ENCODE peak calls at places on chromosomes 6 and 20, in nine cellular contexts. C, E, N, P, V, Z, X, J and M are unnamed samples.

GRCh38 chr6:56314683-56315523 is 67.5 kb upstream of the COL21A1 start:
- DNase-seq in V (peak; percentile 50), P (no peak), Z (no peak), J (no peak), X (peak; percentile 47), E (no peak), N (no peak), C (no peak), M (peak; percentile 45)

GRCh38 chr6:113848280-113848679 is 8.9 kb upstream of the MARCKS start:
- DNase-seq in Z (no peak), V (no peak), P (no peak), X (no peak), E (no peak), J (no peak), C (no peak), N (no peak), M (no peak)

GRCh38 chr20:63124092-63124781 is 91.7 kb downstream of the YTHDF1 start:
- DNase-seq in C (peak; percentile 81), J (no peak), X (no peak), N (no peak), V (no peak), Z (peak; percentile 48), P (no peak), E (peak; percentile 6), M (no peak)

GRCh38 chr20:41058007-41058673 is 29.5 kb downstream of the TOP1 start:
- DNase-seq in C (no peak), E (no peak), P (no peak), N (no peak), Z (no peak), J (no peak), X (peak; percentile 55), V (no peak), M (no peak)

GRCh38 chr20:47493175-47493953 is 8.3 kb upstream of the NCOA3 start:
- DNase-seq in P (no peak), J (no peak), X (peak; percentile 93), Z (peak; percentile 87), E (peak; percentile 92), C (no peak), V (peak; percentile 66), N (no peak), M (no peak)

GRCh38 chr20:6583134-6583738 is 184.2 kb upstream of the BMP2 start:
- DNase-seq in Z (no peak), X (peak; percentile 61), V (peak; percentile 79), J (no peak), P (no peak), E (peak; percentile 20), C (no peak), N (no peak), M (peak; percentile 18)

GRCh38 chr6:106283476-106283875 is 42.1 kb downstream of the ATG5 start:
- DNase-seq in C (no peak), V (no peak), E (no peak), P (no peak), X (no peak), N (no peak), Z (no peak), J (no peak), M (no peak)

GRCh38 chr6:8080338-8081151 is 16.4 kb upstream of the BLOC1S5 start:
- DNase-seq in X (peak; percentile 73), C (no peak), P (no peak), E (no peak), V (no peak), Z (no peak), J (no peak), N (no peak), M (no peak)

GRCh38 chr6:15483060-15483459 is 179.8 kb downstream of the DTNBP1 start:
- DNase-seq in X (peak; percentile 14), J (no peak), V (no peak), Z (no peak), C (no peak), N (no peak), P (no peak), E (no peak), M (no peak)

GRCh38 chr6:92124126-92124525 is 1295.2 kb downstream of the EPHA7 start:
- DNase-seq in X (no peak), Z (no peak), N (no peak), E (no peak), V (peak; percentile 57), C (no peak), P (no peak), J (no peak), M (no peak)

GRCh38 chr6:132395015-132395597 is 6.2 kb downstream of the MOXD1 start:
- DNase-seq in V (no peak), N (no peak), Z (no peak), J (no peak), E (no peak), P (no peak), C (no peak), X (no peak), M (no peak)

GRCh38 chr20:2335096-2335495 is 39.3 kb downstream of the TGM3 start:
- DNase-seq in C (peak; percentile 72), X (no peak), Z (no peak), E (no peak), N (no peak), J (no peak), P (no peak), V (no peak), M (no peak)

GRCh38 chr6:3651698-3652229 is 99.7 kb downstream of the PXDC1 start:
- DNase-seq in Z (no peak), P (no peak), J (no peak), X (no peak), E (no peak), C (no peak), N (no peak), V (no peak), M (no peak)
- TF ChIP-seq CTCF in Z (no peak), P (no peak), J (no peak), X (no peak), E (no peak), C (no peak), N (no peak), V (no peak), M (no peak)

DNA sequence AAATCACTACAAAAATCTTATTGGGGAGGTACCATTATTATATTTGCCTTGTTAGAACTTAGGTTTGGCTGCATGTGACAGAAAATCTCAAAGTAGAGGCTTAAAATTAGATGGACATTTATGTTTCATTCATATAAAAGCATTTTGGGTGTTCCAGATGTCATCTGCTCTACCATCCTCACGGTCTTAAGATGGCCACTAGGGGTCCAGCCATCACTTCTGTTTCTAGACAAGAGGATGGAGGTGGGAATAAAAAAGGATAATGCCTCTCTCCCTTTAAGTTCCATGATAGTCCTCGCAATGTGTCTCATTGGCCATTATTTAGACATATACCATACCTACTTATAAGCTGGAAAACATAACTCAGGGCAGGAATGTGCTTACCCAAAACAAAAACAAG is 929.5 kb downstream of the KIF16B start:
- DNase-seq in C (no peak), E (no peak), N (no peak), V (no peak), P (no peak), Z (no peak), J (no peak), X (peak; percentile 16), M (no peak)
- TF ChIP-seq CTCF in C (peak; percentile 36), E (no peak), N (no peak), V (no peak), P (peak; percentile 26), Z (peak; percentile 6), J (peak; percentile 38), X (peak; percentile 32), M (peak; percentile 37)

GRCh38 chr6:127902933-127903332 is 2.1 kb upstream of the THEMIS start:
- DNase-seq in Z (no peak), P (no peak), V (no peak), C (no peak), E (no peak), J (no peak), X (no peak), N (no peak), M (no peak)
- TF ChIP-seq CTCF in Z (no peak), P (no peak), V (no peak), C (no peak), E (no peak), J (no peak), X (no peak), N (no peak), M (no peak)

GRCh38 chr20:13212750-13213149 is 8.3 kb upstream of the ISM1 start:
- DNase-seq in P (no peak), C (no peak), X (no peak), E (no peak), J (no peak), N (no peak), V (no peak), Z (no peak), M (no peak)

GRCh38 chr20:13213335-13213734 is 7.7 kb upstream of the ISM1 start:
- DNase-seq in N (no peak), X (no peak), V (no peak), Z (no peak), J (no peak), E (no peak), C (no peak), P (no peak), M (no peak)

GRCh38 chr20:13220194-13220856 is 749 bp upstream of the ISM1 start:
- DNase-seq in J (no peak), V (peak; percentile 69), X (no peak), E (peak; percentile 45), Z (peak; percentile 79), C (no peak), N (no peak), P (peak; percentile 17), M (peak; percentile 40)

GRCh38 chr20:13219327-13220193 is 1.5 kb upstream of the ISM1 start:
- DNase-seq in X (no peak), C (no peak), Z (no peak), E (no peak), N (no peak), P (no peak), V (no peak), J (no peak), M (no peak)

GRCh38 chr20:13216533-13216932 is 4.5 kb upstream of the ISM1 start:
- DNase-seq in E (no peak), P (no peak), X (no peak), N (no peak), J (no peak), V (no peak), C (no peak), Z (no peak), M (no peak)
- TF ChIP-seq CTCF in E (no peak), P (no peak), X (no peak), N (no peak), J (no peak), V (no peak), C (no peak), Z (no peak), M (no peak)

GRCh38 chr20:46446851-46447250 is 40.4 kb upstream of the ELMO2 start:
- DNase-seq in Z (no peak), E (no peak), N (no peak), V (no peak), P (no peak), X (no peak), J (no peak), C (no peak), M (no peak)
- TF ChIP-seq CTCF in Z (no peak), E (no peak), N (no peak), V (no peak), P (no peak), X (no peak), J (no peak), C (no peak), M (no peak)